ENCODE peak calls at places on chromosomes 2 and 18, in six cellular contexts. One of them, this sample, is unnamed.

GRCh38 chr2:47297767-47298401 is 105.1 kb upstream of the MSH2 start:
- DNase-seq in naive thymus-derived CD4-positive, alpha-beta T cell: no peak
- DNase-seq in IMR-90: no peak
- DNase-seq in brain microvascular endothelial cell: no peak
- DNase-seq in HL-60: no peak
- DNase-seq in fibroblast of lung: no peak
- DNase-seq in this sample: no peak

GRCh38 chr2:151363709-151364108 is 6.3 kb downstream of the TNFAIP6 start:
- DNase-seq in naive thymus-derived CD4-positive, alpha-beta T cell: no peak
- DNase-seq in IMR-90: no peak
- DNase-seq in brain microvascular endothelial cell: no peak
- DNase-seq in HL-60: peak; percentile 63
- DNase-seq in fibroblast of lung: no peak
- DNase-seq in this sample: no peak

GRCh38 chr2:121694398-121695178 is 42.1 kb downstream of the NIFK start:
- DNase-seq in naive thymus-derived CD4-positive, alpha-beta T cell: no peak
- DNase-seq in IMR-90: peak; percentile 69
- DNase-seq in brain microvascular endothelial cell: no peak
- DNase-seq in HL-60: no peak
- DNase-seq in fibroblast of lung: peak; percentile 86
- DNase-seq in this sample: no peak

GRCh38 chr18:13524054-13524453 is 202.3 kb downstream of the FAM210A start:
- DNase-seq in naive thymus-derived CD4-positive, alpha-beta T cell: no peak
- DNase-seq in IMR-90: no peak
- DNase-seq in brain microvascular endothelial cell: no peak
- DNase-seq in HL-60: no peak
- DNase-seq in fibroblast of lung: no peak
- DNase-seq in this sample: no peak

GRCh38 chr2:19235308-19235707 is 123.1 kb downstream of the OSR1 start:
- DNase-seq in naive thymus-derived CD4-positive, alpha-beta T cell: no peak
- DNase-seq in IMR-90: peak; percentile 81
- DNase-seq in brain microvascular endothelial cell: no peak
- DNase-seq in HL-60: no peak
- DNase-seq in fibroblast of lung: peak; percentile 21
- DNase-seq in this sample: no peak

GRCh38 chr2:119202610-119203351 is 20.9 kb upstream of the STEAP3 start:
- DNase-seq in naive thymus-derived CD4-positive, alpha-beta T cell: no peak
- DNase-seq in IMR-90: no peak
- DNase-seq in brain microvascular endothelial cell: no peak
- DNase-seq in HL-60: no peak
- DNase-seq in fibroblast of lung: no peak
- DNase-seq in this sample: no peak

GRCh38 chr2:45860136-45861106 is 208.9 kb downstream of the PRKCE start:
- DNase-seq in naive thymus-derived CD4-positive, alpha-beta T cell: no peak
- DNase-seq in IMR-90: peak; percentile 38
- DNase-seq in brain microvascular endothelial cell: peak; percentile 16
- DNase-seq in HL-60: no peak
- DNase-seq in fibroblast of lung: peak; percentile 52
- DNase-seq in this sample: peak; percentile 48

GRCh38 chr18:48100712-48101165 is 170.3 kb upstream of the SMAD2 start:
- DNase-seq in naive thymus-derived CD4-positive, alpha-beta T cell: no peak
- DNase-seq in IMR-90: no peak
- DNase-seq in brain microvascular endothelial cell: no peak
- DNase-seq in HL-60: no peak
- DNase-seq in fibroblast of lung: no peak
- DNase-seq in this sample: no peak

GRCh38 chr2:21055879-21056790 is 12.3 kb upstream of the APOB start:
- DNase-seq in naive thymus-derived CD4-positive, alpha-beta T cell: no peak
- DNase-seq in IMR-90: no peak
- DNase-seq in brain microvascular endothelial cell: no peak
- DNase-seq in HL-60: no peak
- DNase-seq in fibroblast of lung: no peak
- DNase-seq in this sample: no peak

GRCh38 chr2:171244466-171244969 is 83.8 kb upstream of the TLK1 start:
- DNase-seq in naive thymus-derived CD4-positive, alpha-beta T cell: no peak
- DNase-seq in IMR-90: peak; percentile 87
- DNase-seq in brain microvascular endothelial cell: peak; percentile 68
- DNase-seq in HL-60: no peak
- DNase-seq in fibroblast of lung: peak; percentile 43
- DNase-seq in this sample: no peak

GRCh38 chr2:233867993-233868532 is at the start of gene MSL3B:
- DNase-seq in naive thymus-derived CD4-positive, alpha-beta T cell: peak; percentile 58
- DNase-seq in IMR-90: peak; percentile 42
- DNase-seq in brain microvascular endothelial cell: peak; percentile 12
- DNase-seq in HL-60: no peak
- DNase-seq in fibroblast of lung: peak; percentile 39
- DNase-seq in this sample: peak; percentile 86

GRCh38 chr2:88549616-88550292 is 77.5 kb downstream of the EIF2AK3 start:
- DNase-seq in naive thymus-derived CD4-positive, alpha-beta T cell: no peak
- DNase-seq in IMR-90: no peak
- DNase-seq in brain microvascular endothelial cell: no peak
- DNase-seq in HL-60: no peak
- DNase-seq in fibroblast of lung: no peak
- DNase-seq in this sample: no peak

GRCh38 chr2:69280017-69280671 is 106.9 kb downstream of the GFPT1 start:
- DNase-seq in naive thymus-derived CD4-positive, alpha-beta T cell: no peak
- DNase-seq in IMR-90: no peak
- DNase-seq in brain microvascular endothelial cell: no peak
- DNase-seq in HL-60: no peak
- DNase-seq in fibroblast of lung: no peak
- DNase-seq in this sample: no peak

GRCh38 chr2:16104345-16105177 is 164.2 kb downstream of the MYCN start:
- DNase-seq in naive thymus-derived CD4-positive, alpha-beta T cell: no peak
- DNase-seq in IMR-90: no peak
- DNase-seq in brain microvascular endothelial cell: no peak
- DNase-seq in HL-60: no peak
- DNase-seq in fibroblast of lung: no peak
- DNase-seq in this sample: no peak

GRCh38 chr2:135030826-135031225 is 16.4 kb downstream of the MAP3K19 start:
- DNase-seq in naive thymus-derived CD4-positive, alpha-beta T cell: no peak
- DNase-seq in IMR-90: peak; percentile 65
- DNase-seq in brain microvascular endothelial cell: peak; percentile 51
- DNase-seq in HL-60: no peak
- DNase-seq in fibroblast of lung: peak; percentile 60
- DNase-seq in this sample: no peak

GRCh38 chr2:67965246-67965645 is 97.6 kb downstream of the C1D start:
- DNase-seq in naive thymus-derived CD4-positive, alpha-beta T cell: no peak
- DNase-seq in IMR-90: no peak
- DNase-seq in brain microvascular endothelial cell: no peak
- DNase-seq in HL-60: no peak
- DNase-seq in fibroblast of lung: no peak
- DNase-seq in this sample: no peak

GRCh38 chr2:70620020-70620419 is 66.4 kb upstream of the TGFA start:
- DNase-seq in naive thymus-derived CD4-positive, alpha-beta T cell: no peak
- DNase-seq in IMR-90: no peak
- DNase-seq in brain microvascular endothelial cell: no peak
- DNase-seq in HL-60: no peak
- DNase-seq in fibroblast of lung: no peak
- DNase-seq in this sample: no peak

GRCh38 chr2:237486819-237487448 is at the start of gene MLPH:
- DNase-seq in naive thymus-derived CD4-positive, alpha-beta T cell: no peak
- DNase-seq in IMR-90: peak; percentile 43
- DNase-seq in brain microvascular endothelial cell: no peak
- DNase-seq in HL-60: no peak
- DNase-seq in fibroblast of lung: peak; percentile 70
- DNase-seq in this sample: peak; percentile 63

GRCh38 chr2:176172007-176172747 is 15.1 kb downstream of the HOXD3 start:
- DNase-seq in naive thymus-derived CD4-positive, alpha-beta T cell: no peak
- DNase-seq in IMR-90: no peak
- DNase-seq in brain microvascular endothelial cell: no peak
- DNase-seq in HL-60: no peak
- DNase-seq in fibroblast of lung: peak; percentile 46
- DNase-seq in this sample: peak; percentile 75

GRCh38 chr2:15943914-15944313 is 3.6 kb downstream of the MYCN start:
- DNase-seq in naive thymus-derived CD4-positive, alpha-beta T cell: no peak
- DNase-seq in IMR-90: no peak
- DNase-seq in brain microvascular endothelial cell: no peak
- DNase-seq in HL-60: no peak
- DNase-seq in fibroblast of lung: no peak
- DNase-seq in this sample: no peak

GRCh38 chr18:46469186-46469915 is 187.7 kb downstream of the LOXHD1 start:
- DNase-seq in naive thymus-derived CD4-positive, alpha-beta T cell: no peak
- DNase-seq in IMR-90: no peak
- DNase-seq in brain microvascular endothelial cell: no peak
- DNase-seq in HL-60: no peak
- DNase-seq in fibroblast of lung: peak; percentile 23
- DNase-seq in this sample: no peak

GRCh38 chr2:23397483-23397882 is 12.5 kb downstream of the KLHL29 start:
- DNase-seq in naive thymus-derived CD4-positive, alpha-beta T cell: no peak
- DNase-seq in IMR-90: no peak
- DNase-seq in brain microvascular endothelial cell: no peak
- DNase-seq in HL-60: no peak
- DNase-seq in fibroblast of lung: no peak
- DNase-seq in this sample: no peak

GRCh38 chr2:86396304-86396785 is 44.8 kb upstream of the KDM3A start:
- DNase-seq in naive thymus-derived CD4-positive, alpha-beta T cell: no peak
- DNase-seq in IMR-90: peak; percentile 20
- DNase-seq in brain microvascular endothelial cell: peak; percentile 52
- DNase-seq in HL-60: no peak
- DNase-seq in fibroblast of lung: peak; percentile 45
- DNase-seq in this sample: no peak

GRCh38 chr2:86397989-86398388 is 43.2 kb upstream of the KDM3A start:
- DNase-seq in naive thymus-derived CD4-positive, alpha-beta T cell: no peak
- DNase-seq in IMR-90: no peak
- DNase-seq in brain microvascular endothelial cell: no peak
- DNase-seq in HL-60: no peak
- DNase-seq in fibroblast of lung: peak; percentile 16
- DNase-seq in this sample: no peak

GRCh38 chr2:86392873-86393272 is 48.3 kb upstream of the KDM3A start:
- DNase-seq in naive thymus-derived CD4-positive, alpha-beta T cell: no peak
- DNase-seq in IMR-90: no peak
- DNase-seq in brain microvascular endothelial cell: no peak
- DNase-seq in HL-60: no peak
- DNase-seq in fibroblast of lung: no peak
- DNase-seq in this sample: no peak

GRCh38 chr2:86398500-86398899 is 42.7 kb upstream of the KDM3A start:
- DNase-seq in naive thymus-derived CD4-positive, alpha-beta T cell: no peak
- DNase-seq in IMR-90: no peak
- DNase-seq in brain microvascular endothelial cell: no peak
- DNase-seq in HL-60: no peak
- DNase-seq in fibroblast of lung: peak; percentile 59
- DNase-seq in this sample: no peak

GRCh38 chr2:86393521-86394490 is 47.4 kb upstream of the KDM3A start:
- DNase-seq in naive thymus-derived CD4-positive, alpha-beta T cell: no peak
- DNase-seq in IMR-90: peak; percentile 22
- DNase-seq in brain microvascular endothelial cell: peak; percentile 19
- DNase-seq in HL-60: no peak
- DNase-seq in fibroblast of lung: peak; percentile 55
- DNase-seq in this sample: no peak
- H3K27ac ChIP-seq in naive thymus-derived CD4-positive, alpha-beta T cell: no peak overlapping the region
- H3K27ac ChIP-seq in IMR-90: no peak overlapping the region
- H3K27ac ChIP-seq in brain microvascular endothelial cell: no peak overlapping the region
- H3K27ac ChIP-seq in HL-60: no peak overlapping the region
- H3K27ac ChIP-seq in fibroblast of lung: no peak overlapping the region
- H3K27ac ChIP-seq in this sample: peak overlapping the region; percentile 46

GRCh38 chr2:10301946-10302478 is 692 bp upstream of the HPCAL1 start:
- DNase-seq in naive thymus-derived CD4-positive, alpha-beta T cell: no peak
- DNase-seq in IMR-90: no peak
- DNase-seq in brain microvascular endothelial cell: no peak
- DNase-seq in HL-60: no peak
- DNase-seq in fibroblast of lung: no peak
- DNase-seq in this sample: no peak
- H3K27ac ChIP-seq in naive thymus-derived CD4-positive, alpha-beta T cell: peak overlapping the region; percentile 78
- H3K27ac ChIP-seq in IMR-90: peak overlapping the region; percentile 70
- H3K27ac ChIP-seq in brain microvascular endothelial cell: no peak overlapping the region
- H3K27ac ChIP-seq in HL-60: peak overlapping the region; percentile 71
- H3K27ac ChIP-seq in fibroblast of lung: no peak overlapping the region
- H3K27ac ChIP-seq in this sample: peak overlapping the region; percentile 75

GRCh38 chr2:73131807-73132206 is 19.1 kb upstream of the RAB11FIP5 start:
- DNase-seq in naive thymus-derived CD4-positive, alpha-beta T cell: no peak
- DNase-seq in IMR-90: no peak
- DNase-seq in brain microvascular endothelial cell: no peak
- DNase-seq in HL-60: no peak
- DNase-seq in fibroblast of lung: no peak
- DNase-seq in this sample: no peak
- H3K27ac ChIP-seq in naive thymus-derived CD4-positive, alpha-beta T cell: no peak overlapping the region
- H3K27ac ChIP-seq in IMR-90: no peak overlapping the region
- H3K27ac ChIP-seq in brain microvascular endothelial cell: no peak overlapping the region
- H3K27ac ChIP-seq in HL-60: no peak overlapping the region
- H3K27ac ChIP-seq in fibroblast of lung: no peak overlapping the region
- H3K27ac ChIP-seq in this sample: no peak overlapping the region

DNA sequence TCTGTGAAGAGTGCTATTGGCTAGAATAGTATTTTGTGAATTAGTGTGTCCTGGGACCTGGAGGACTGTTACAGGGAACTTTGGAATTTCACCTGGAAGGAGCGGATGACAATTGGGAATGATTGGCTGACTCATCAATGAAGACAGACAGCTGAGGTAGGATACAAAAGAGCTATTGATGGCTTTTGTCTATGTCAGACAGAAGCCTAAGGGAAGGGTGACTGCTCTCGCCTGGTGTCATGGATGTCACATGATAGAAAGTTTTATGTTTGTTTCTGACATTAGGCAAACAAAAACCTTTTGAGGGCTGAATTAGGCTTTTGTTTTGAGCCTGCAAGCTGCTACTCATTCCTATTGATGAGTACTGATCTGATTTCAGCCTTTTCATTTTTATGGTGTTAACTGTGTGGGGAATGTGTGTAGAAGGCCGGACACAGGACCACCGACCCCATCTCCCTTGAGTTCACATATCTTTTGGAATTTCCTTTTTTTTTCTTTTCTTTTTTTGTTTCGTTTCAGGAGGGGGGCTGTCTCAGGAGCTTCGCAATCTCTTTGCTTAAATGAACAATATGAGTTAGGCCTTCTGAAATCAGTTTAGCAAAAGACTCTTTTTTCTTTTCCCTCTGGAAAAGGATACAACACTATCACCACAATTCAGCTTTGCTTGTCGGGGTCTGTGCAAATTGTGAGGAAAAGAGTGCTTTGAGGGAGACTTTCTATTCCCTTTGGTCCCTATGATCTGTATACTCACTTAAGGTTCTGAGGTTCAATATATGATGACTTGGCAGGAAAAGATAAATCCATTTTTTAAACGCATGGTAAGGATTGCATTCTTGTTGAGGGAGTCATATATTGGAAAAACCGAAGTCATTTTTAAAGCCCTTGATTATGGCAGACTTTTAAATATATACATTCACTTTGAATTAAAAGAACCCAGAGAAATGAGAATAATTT is 207.9 kb upstream of the FIGN start:
- DNase-seq in naive thymus-derived CD4-positive, alpha-beta T cell: no peak
- DNase-seq in IMR-90: no peak
- DNase-seq in brain microvascular endothelial cell: no peak
- DNase-seq in HL-60: no peak
- DNase-seq in fibroblast of lung: no peak
- DNase-seq in this sample: no peak
- H3K27ac ChIP-seq in naive thymus-derived CD4-positive, alpha-beta T cell: no peak overlapping the region
- H3K27ac ChIP-seq in IMR-90: no peak overlapping the region
- H3K27ac ChIP-seq in brain microvascular endothelial cell: no peak overlapping the region
- H3K27ac ChIP-seq in HL-60: no peak overlapping the region
- H3K27ac ChIP-seq in fibroblast of lung: no peak overlapping the region
- H3K27ac ChIP-seq in this sample: no peak overlapping the region

This sample was measured in left lung.